ENCODE peak calls at places on chromosomes 3 and 15, in eight cellular contexts. E is GM23248, U is hepatocyte, L is neural progenitor cell, S is PC-3, B is HCT116, G is OCI-LY7, Z is SK-N-SH. J is an unnamed sample. For H3K9me3, the result is how much of the 10 kb centered on the place peaks cover.

GRCh38 chr3:42025388-42026138 is 63.7 kb upstream of the ULK4 start:
- DNase-seq in E (peak), G (peak), Z (peak), L (peak), B (peak), U (peak), S (peak), J (peak)

GRCh38 chr3:16439163-16439847 is 74.2 kb downstream of the RFTN1 start:
- DNase-seq in L (no peak), U (no peak), S (no peak), E (peak), G (no peak), B (no peak), Z (no peak), J (no peak)

GRCh38 chr3:134325106-134325705 is 49.0 kb downstream of the AMOTL2 start:
- DNase-seq in B (no peak), E (peak), S (no peak), L (no peak), Z (no peak), U (no peak), G (no peak), J (no peak)

GRCh38 chr3:159144472-159144871 is 342.6 kb downstream of the MFSD1 start:
- DNase-seq in B (no peak), L (no peak), G (no peak), U (no peak), S (no peak), E (no peak), Z (no peak), J (no peak)

GRCh38 chr3:40047406-40047805 is 238.0 kb downstream of the MYRIP start:
- DNase-seq in Z (no peak), L (no peak), E (no peak), S (no peak), U (no peak), G (no peak), B (no peak), J (no peak)

GRCh38 chr15:49721091-49721490 is 100.2 kb downstream of the DTWD1 start:
- DNase-seq in E (no peak), B (no peak), L (no peak), S (no peak), G (no peak), U (no peak), Z (peak), J (no peak)

GRCh38 chr3:168250415-168250861 is 154.7 kb upstream of the GOLIM4 start:
- DNase-seq in L (peak), Z (peak), E (peak), S (no peak), G (no peak), B (no peak), U (no peak), J (peak)

GRCh38 chr15:71141572-71141971 is 26.3 kb downstream of the THSD4 start:
- DNase-seq in S (no peak), L (no peak), Z (no peak), G (no peak), E (no peak), U (no peak), B (no peak), J (no peak)

GRCh38 chr15:31402003-31402402 is 75.4 kb downstream of the KLF13 start:
- DNase-seq in G (no peak), E (no peak), U (no peak), Z (peak), B (no peak), S (no peak), L (no peak), J (no peak)

GRCh38 chr3:150055332-150055731 is 84.6 kb upstream of the PFN2 start:
- DNase-seq in G (no peak), E (no peak), L (no peak), U (no peak), B (no peak), S (no peak), Z (no peak), J (no peak)

GRCh38 chr15:45660231-45660979 is 25.6 kb downstream of the SQOR start:
- DNase-seq in U (no peak), S (no peak), B (no peak), E (no peak), L (no peak), G (no peak), Z (no peak), J (no peak)

GRCh38 chr3:6351752-6352151 is 509.2 kb upstream of the GRM7 start:
- DNase-seq in U (no peak), S (no peak), E (no peak), Z (no peak), B (no peak), L (no peak), G (no peak), J (no peak)

GRCh38 chr3:60555704-60556340 is 695.4 kb downstream of the FHIT start:
- DNase-seq in L (peak), G (peak), E (peak), U (no peak), S (peak), Z (no peak), B (no peak), J (peak)

GRCh38 chr15:31377030-31377429 is 50.4 kb downstream of the KLF13 start:
- DNase-seq in S (no peak), G (no peak), B (no peak), E (no peak), L (no peak), Z (no peak), U (peak), J (no peak)

GRCh38 chr3:161559177-161559998 is 62.8 kb downstream of the OTOL1 start:
- DNase-seq in L (peak), G (peak), U (peak), S (peak), Z (no peak), E (peak), B (peak), J (peak)

GRCh38 chr15:48643776-48644497 is 1.6 kb downstream of the FBN1 start:
- DNase-seq in B (no peak), Z (no peak), S (peak), G (no peak), L (peak), U (no peak), E (peak), J (no peak)

GRCh38 chr3:72699631-72700030 is 148.6 kb downstream of the SHQ1 start:
- DNase-seq in U (no peak), Z (no peak), E (no peak), S (no peak), B (no peak), G (no peak), L (no peak), J (no peak)

GRCh38 chr3:60582285-60582684 is 669.0 kb downstream of the FHIT start:
- DNase-seq in L (no peak), S (peak), B (no peak), G (no peak), Z (no peak), E (peak), U (peak), J (no peak)

GRCh38 chr3:127994011-127994410 is 58.2 kb upstream of the SEC61A1 start:
- DNase-seq in S (no peak), Z (no peak), U (no peak), E (no peak), B (no peak), L (no peak), G (no peak), J (no peak)

GRCh38 chr15:40291088-40291574 is 8.3 kb upstream of the ANKRD63 start:
- DNase-seq in Z (peak), E (peak), U (peak), B (no peak), G (no peak), L (peak), S (peak), J (no peak)

GRCh38 chr3:102290241-102290640 is 144.6 kb upstream of the ZPLD1 start:
- DNase-seq in U (no peak), L (no peak), G (no peak), E (no peak), B (no peak), Z (no peak), S (no peak), J (no peak)

GRCh38 chr3:12229896-12230295 is 59.0 kb upstream of the PPARG start:
- DNase-seq in S (peak), Z (no peak), U (peak), G (no peak), B (no peak), L (no peak), E (no peak), J (no peak)

DNA sequence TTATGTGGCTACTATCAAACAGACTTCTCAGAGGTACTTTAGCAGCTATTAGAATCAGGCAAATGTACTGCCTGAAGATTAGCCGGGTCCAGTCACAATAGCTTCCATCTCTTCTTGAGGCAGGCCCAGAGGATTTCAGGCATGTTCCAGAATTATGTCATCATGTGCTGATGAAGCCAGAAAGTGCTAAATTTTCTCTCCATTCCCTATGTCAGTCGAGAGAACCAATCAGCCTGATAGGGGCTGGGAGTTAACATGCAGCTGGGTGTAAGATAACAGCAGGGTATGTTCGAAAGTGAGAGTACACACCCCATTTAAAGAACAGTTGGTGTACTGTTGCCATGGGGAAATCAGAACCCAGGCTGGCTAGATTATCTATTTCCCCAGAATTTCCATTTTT is 48.8 kb downstream of the MYH15 start:
- DNase-seq in E (peak), S (no peak), G (no peak), U (no peak), L (no peak), B (no peak), Z (no peak), J (peak)
- TF ChIP-seq EZH2phosphoT487 in E (no peak), S (no peak), G (no peak), U (no peak), L (no peak), B (no peak), Z (no peak), J (no peak)

DNA sequence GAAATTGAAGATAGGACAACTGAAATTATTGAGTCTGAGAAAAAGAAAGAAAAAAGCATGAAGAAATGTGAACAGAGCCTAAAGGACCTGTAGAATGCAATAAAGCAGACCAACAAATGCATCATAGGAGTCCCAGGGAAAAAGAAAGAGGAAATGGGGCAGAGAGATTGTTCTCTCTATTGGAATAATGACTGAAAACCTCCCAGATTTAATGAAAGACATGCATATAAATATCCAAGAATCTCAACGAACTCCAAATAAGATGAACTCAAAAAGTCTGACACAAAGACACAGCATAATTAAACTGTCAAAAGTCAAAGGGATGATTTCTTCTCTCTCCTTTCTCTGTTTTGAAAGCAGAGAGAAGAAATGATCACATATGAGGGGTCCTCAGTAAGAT is 124.7 kb downstream of the MEX3B start:
- DNase-seq in Z (no peak), G (no peak), U (no peak), B (no peak), S (no peak), E (no peak), L (no peak), J (no peak)
- H3K9me3 ChIP-seq in Z (under half), G (under half), U (under half), B (under half), S (under half), E (under half), L (under half), J (under half)

GRCh38 chr3:31802981-31803380 is 178.1 kb downstream of the OSBPL10 start:
- DNase-seq in E (no peak), S (no peak), G (no peak), U (no peak), L (no peak), B (no peak), Z (no peak), J (no peak)
- TF ChIP-seq EZH2phosphoT487 in E (no peak), S (no peak), G (no peak), U (no peak), L (no peak), B (no peak), Z (no peak), J (no peak)

GRCh38 chr3:1942751-1943150 is 155.9 kb upstream of the CNTN4 start:
- DNase-seq in U (no peak), G (no peak), B (no peak), Z (no peak), E (no peak), L (no peak), S (no peak), J (no peak)
- H3K9me3 ChIP-seq in U (under half), G (under half), B (under half), Z (under half), E (under half), L (under half), S (under half), J (under half)

GRCh38 chr3:119294402-119294888 is 262 bp downstream of the ARHGAP31 start:
- DNase-seq in U (peak), B (no peak), L (peak), E (peak), G (peak), S (no peak), Z (no peak), J (peak)
- TF ChIP-seq EZH2phosphoT487 in U (no peak), B (no peak), L (peak), E (no peak), G (no peak), S (no peak), Z (no peak), J (no peak)

GRCh38 chr15:25192651-25193050 is 237.9 kb downstream of the SNRPN start:
- DNase-seq in Z (no peak), L (no peak), B (no peak), U (no peak), G (no peak), S (no peak), E (no peak), J (no peak)
- H3K9me3 ChIP-seq in Z (under half), L (under half), B (under half), U (under half), G (under half), S (under half), E (under half), J (under half)

GRCh38 chr3:65995030-65995429 is 43.7 kb downstream of the MAGI1 start:
- DNase-seq in B (peak), U (peak), G (no peak), S (peak), E (peak), Z (no peak), L (no peak), J (no peak)
- TF ChIP-seq EZH2phosphoT487 in B (no peak), U (no peak), G (no peak), S (no peak), E (no peak), Z (no peak), L (no peak), J (no peak)

DNA sequence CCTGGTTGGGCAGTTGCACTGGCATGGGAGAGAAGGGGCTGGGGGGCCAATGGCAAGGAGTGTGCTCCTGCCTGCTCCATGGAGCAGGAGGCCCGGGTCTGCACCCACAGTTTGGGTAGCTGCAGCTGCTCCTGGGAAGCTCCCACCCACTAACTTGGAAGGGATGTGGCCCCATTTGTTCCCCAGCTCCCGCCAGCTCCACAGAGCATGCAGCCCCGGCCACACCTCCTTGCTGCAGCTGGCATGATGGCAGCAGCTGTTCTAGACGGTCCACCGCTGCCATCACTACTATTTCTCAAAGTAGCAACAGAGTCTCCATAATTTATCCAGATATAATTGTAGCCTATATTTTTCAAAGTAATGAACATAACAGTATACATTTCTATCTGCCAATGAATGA is 65.8 kb downstream of the PIK3CB start:
- DNase-seq in L (no peak), B (no peak), U (no peak), Z (no peak), S (no peak), E (no peak), G (no peak), J (no peak)
- H3K9me3 ChIP-seq in L (under half), B (under half), U (under half), Z (under half), S (under half), E (under half), G (under half), J (under half)

GRCh38 chr3:195752066-195752465 is 31.3 kb downstream of the MUC20 start:
- DNase-seq in B (no peak), U (no peak), S (no peak), E (no peak), Z (no peak), L (no peak), G (no peak), J (no peak)
- TF ChIP-seq EZH2phosphoT487 in B (no peak), U (no peak), S (no peak), E (no peak), Z (no peak), L (no peak), G (no peak), J (no peak)